ENCODE peak calls at places on chromosomes 7 and 10, in eight cellular contexts. D, Q, C, O, E, S, P and A are unnamed samples.

GRCh38 chr7:17463511-17464085 is 165.1 kb downstream of the AHR start:
- DNase-seq in D (no peak), E (no peak), C (no peak), Q (no peak), P (no peak), S (no peak), O (no peak), A (no peak)

GRCh38 chr7:24576171-24577052 is 3.2 kb downstream of the PALS2 start:
- DNase-seq in D (peak), Q (peak), E (peak), S (peak), P (no peak), C (no peak), O (peak), A (peak)

GRCh38 chr10:88062385-88062784 is 199.0 kb downstream of the PTEN start:
- DNase-seq in O (no peak), P (no peak), C (no peak), S (peak), D (no peak), E (no peak), Q (no peak), A (peak)

GRCh38 chr10:3222068-3222467 is 49.5 kb upstream of the PITRM1 start:
- DNase-seq in S (no peak), O (no peak), D (no peak), Q (no peak), C (peak), P (no peak), E (no peak), A (no peak)

GRCh38 chr10:118310822-118311221 is 31.3 kb downstream of the FAM204A start:
- DNase-seq in S (no peak), O (no peak), D (no peak), Q (no peak), E (no peak), P (no peak), C (no peak), A (no peak)

GRCh38 chr10:106957825-106958581 is 206.5 kb downstream of the SORCS1 start:
- DNase-seq in P (no peak), E (no peak), S (peak), D (no peak), Q (no peak), O (no peak), C (no peak), A (no peak)

GRCh38 chr10:137031-137430 is 1.8 kb downstream of the ZMYND11 start:
- DNase-seq in E (peak), Q (no peak), S (peak), C (no peak), O (peak), D (peak), P (no peak), A (peak)

GRCh38 chr10:30074933-30075332 is 15.5 kb upstream of the JCAD start:
- DNase-seq in Q (no peak), D (no peak), P (no peak), S (no peak), E (no peak), O (no peak), C (no peak), A (no peak)

GRCh38 chr7:103915958-103916357 is 73.5 kb downstream of the RELN start:
- DNase-seq in Q (no peak), E (no peak), D (no peak), C (no peak), S (no peak), P (no peak), O (peak), A (no peak)

GRCh38 chr7:43249808-43250145 is 137.3 kb downstream of the HECW1 start:
- DNase-seq in O (no peak), D (no peak), C (no peak), P (no peak), S (no peak), Q (no peak), E (peak), A (no peak)

GRCh38 chr10:69239816-69240434 is 19.8 kb downstream of the HKDC1 start:
- DNase-seq in S (no peak), Q (peak), E (peak), C (no peak), P (no peak), O (no peak), D (peak), A (no peak)

GRCh38 chr10:63595072-63595471 is 73.9 kb downstream of the REEP3 start:
- DNase-seq in O (no peak), Q (peak), E (no peak), C (no peak), P (no peak), D (no peak), S (no peak), A (no peak)
- TF ChIP-seq CTCF in O (no peak), Q (no peak), E (no peak), C (no peak), P (no peak), D (no peak), S (no peak), A (no peak)

GRCh38 chr10:96560970-96561887 is 25.6 kb downstream of the TM9SF3 start:
- DNase-seq in P (no peak), C (no peak), D (no peak), O (no peak), Q (peak), E (peak), S (no peak), A (no peak)

GRCh38 chr10:96560489-96560888 is 26.3 kb downstream of the TM9SF3 start:
- DNase-seq in S (no peak), P (no peak), C (no peak), O (no peak), E (no peak), Q (no peak), D (no peak), A (no peak)

DNA sequence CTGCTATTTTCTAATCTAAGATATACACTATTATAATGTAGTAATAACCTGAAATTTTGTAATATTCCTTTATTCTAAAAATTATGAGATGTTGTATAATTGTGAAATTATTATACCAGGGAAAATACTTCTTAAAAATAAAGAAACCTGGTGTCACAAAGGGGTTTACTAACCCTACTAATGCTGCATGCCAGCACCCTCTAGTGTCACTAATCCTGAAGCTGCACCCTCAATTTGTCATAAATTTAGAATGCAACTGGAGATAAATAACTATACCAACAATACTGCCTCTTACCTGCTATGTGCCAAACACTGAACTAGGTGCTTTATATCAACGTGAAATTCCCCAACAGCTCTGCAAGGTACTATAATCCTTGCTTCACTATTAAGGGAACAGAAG is 30.8 kb downstream of the TM9SF3 start:
- DNase-seq in P (no peak), O (no peak), S (no peak), E (peak), C (no peak), Q (peak), D (no peak), A (no peak)
- TF ChIP-seq CTCF in P (peak), O (peak), S (peak), E (peak), C (peak), Q (peak), D (peak), A (peak)

GRCh38 chr7:29807179-29807841 is 1.0 kb downstream of the WIPF3 start:
- DNase-seq in C (no peak), D (peak), S (no peak), O (no peak), Q (no peak), P (peak), E (peak), A (peak)
- TF ChIP-seq CTCF in C (no peak), D (no peak), S (no peak), O (no peak), Q (no peak), P (peak), E (no peak), A (no peak)

GRCh38 chr10:101351477-101351876 is 2.5 kb upstream of the BTRC start:
- DNase-seq in D (no peak), E (no peak), P (no peak), S (no peak), O (no peak), Q (no peak), C (no peak), A (no peak)
- TF ChIP-seq CTCF in D (no peak), E (no peak), P (no peak), S (no peak), O (no peak), Q (no peak), C (no peak), A (no peak)

DNA sequence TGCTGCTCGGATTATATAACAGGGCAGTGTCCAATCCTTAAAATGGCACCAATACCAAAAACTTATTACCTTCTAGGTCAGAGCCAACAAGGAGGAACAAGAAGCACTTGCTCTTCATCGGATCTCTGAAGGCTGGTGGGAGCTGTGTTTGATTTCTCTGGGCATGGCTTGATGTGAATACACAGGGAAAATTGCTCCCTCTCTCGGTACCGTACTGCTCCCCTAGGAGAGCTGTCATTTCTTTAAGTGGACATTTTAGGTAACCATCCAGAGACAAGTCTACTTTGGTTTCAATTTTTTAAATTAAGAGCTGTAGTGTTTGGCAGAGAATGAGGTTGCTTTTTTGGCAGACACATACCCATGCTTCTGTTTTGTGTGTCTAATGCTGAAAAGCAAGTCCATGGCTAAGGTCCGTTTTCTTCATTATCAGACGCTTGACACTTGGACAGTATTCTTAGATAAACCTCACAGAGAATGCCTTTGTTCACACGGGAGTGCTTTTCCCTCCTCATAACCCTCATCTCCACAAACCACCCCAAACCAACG is 61.2 kb upstream of the TRIL start:
- DNase-seq in S (no peak), C (no peak), O (no peak), D (peak), P (no peak), E (peak), Q (peak), A (no peak)
- TF ChIP-seq CTCF in S (no peak), C (no peak), O (no peak), D (peak), P (no peak), E (peak), Q (peak), A (no peak)

DNA sequence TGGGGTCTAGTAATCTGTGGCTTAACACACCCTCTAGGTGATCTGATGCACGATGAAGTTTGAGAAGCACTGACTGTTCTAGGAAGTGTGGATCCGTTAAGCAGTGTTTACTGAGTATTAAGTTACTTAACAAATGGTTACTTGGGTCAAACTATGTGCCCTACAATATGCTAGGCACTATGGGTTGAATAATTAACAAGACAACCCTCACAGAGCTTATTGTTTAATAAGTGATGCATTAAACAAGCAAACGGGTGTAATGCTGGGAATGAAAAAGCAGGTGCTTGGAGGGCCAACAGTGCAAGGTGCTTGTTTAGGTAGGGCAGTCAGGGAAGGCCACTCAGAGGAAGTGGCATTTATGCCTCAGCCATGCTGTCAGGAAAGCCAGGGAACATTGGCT is 378.0 kb upstream of the PODXL start:
- DNase-seq in Q (no peak), S (no peak), E (no peak), C (no peak), O (no peak), P (no peak), D (no peak), A (no peak)
- TF ChIP-seq CTCF in Q (no peak), S (no peak), E (no peak), C (no peak), O (no peak), P (no peak), D (no peak), A (no peak)